ENCODE peak calls at places on chromosomes 3 and 15, in eight cellular contexts. One of them, this sample, is unnamed. For H3K4me1, the result is how much of the 10 kb centered on the place peaks cover.

GRCh38 chr15:95609096-95609495 is 721.4 kb upstream of the NR2F2 start:
- DNase-seq in uterus: no peak
- DNase-seq in CD8-positive, alpha-beta memory T cell: no peak
- DNase-seq in neural progenitor cell: no peak
- DNase-seq in pancreas: no peak
- DNase-seq in IMR-90: peak
- DNase-seq in ovary: no peak
- DNase-seq in right atrium auricular region: no peak
- DNase-seq in this sample: no peak

GRCh38 chr15:25784876-25785642 is 78.1 kb downstream of the ATP10A start:
- DNase-seq in right atrium auricular region: peak
- DNase-seq in CD8-positive, alpha-beta memory T cell: no peak
- DNase-seq in ovary: no peak
- DNase-seq in uterus: no peak
- DNase-seq in pancreas: no peak
- DNase-seq in IMR-90: peak
- DNase-seq in neural progenitor cell: no peak
- DNase-seq in this sample: no peak

GRCh38 chr3:184085389-184085852 is 11.4 kb upstream of the HTR3E start:
- DNase-seq in uterus: no peak
- DNase-seq in right atrium auricular region: no peak
- DNase-seq in neural progenitor cell: no peak
- DNase-seq in ovary: no peak
- DNase-seq in CD8-positive, alpha-beta memory T cell: no peak
- DNase-seq in pancreas: no peak
- DNase-seq in IMR-90: peak
- DNase-seq in this sample: no peak

GRCh38 chr3:112640333-112640863 is 545 bp downstream of the CCDC80 start:
- DNase-seq in right atrium auricular region: peak
- DNase-seq in pancreas: no peak
- DNase-seq in uterus: peak
- DNase-seq in IMR-90: peak
- DNase-seq in neural progenitor cell: peak
- DNase-seq in CD8-positive, alpha-beta memory T cell: no peak
- DNase-seq in ovary: peak
- DNase-seq in this sample: no peak

GRCh38 chr3:13110678-13111116 is 37.5 kb upstream of the IQSEC1 start:
- DNase-seq in neural progenitor cell: peak
- DNase-seq in right atrium auricular region: no peak
- DNase-seq in uterus: no peak
- DNase-seq in CD8-positive, alpha-beta memory T cell: no peak
- DNase-seq in ovary: no peak
- DNase-seq in IMR-90: no peak
- DNase-seq in pancreas: no peak
- DNase-seq in this sample: no peak

GRCh38 chr15:82275410-82275809 is 12.8 kb downstream of the SAXO2 start:
- DNase-seq in neural progenitor cell: no peak
- DNase-seq in CD8-positive, alpha-beta memory T cell: no peak
- DNase-seq in uterus: no peak
- DNase-seq in IMR-90: no peak
- DNase-seq in ovary: no peak
- DNase-seq in right atrium auricular region: no peak
- DNase-seq in pancreas: no peak
- DNase-seq in this sample: no peak

GRCh38 chr3:55654123-55654787 is 167.1 kb upstream of the WNT5A start:
- DNase-seq in uterus: no peak
- DNase-seq in CD8-positive, alpha-beta memory T cell: no peak
- DNase-seq in IMR-90: no peak
- DNase-seq in pancreas: no peak
- DNase-seq in right atrium auricular region: no peak
- DNase-seq in ovary: no peak
- DNase-seq in neural progenitor cell: no peak
- DNase-seq in this sample: no peak

GRCh38 chr15:65044724-65045481 is at the start of gene SLC51B:
- DNase-seq in right atrium auricular region: no peak
- DNase-seq in uterus: no peak
- DNase-seq in ovary: no peak
- DNase-seq in pancreas: no peak
- DNase-seq in IMR-90: no peak
- DNase-seq in neural progenitor cell: no peak
- DNase-seq in CD8-positive, alpha-beta memory T cell: no peak
- DNase-seq in this sample: no peak

GRCh38 chr3:51668756-51669155 is 2.3 kb upstream of the TEX264 start:
- DNase-seq in ovary: peak
- DNase-seq in IMR-90: peak
- DNase-seq in CD8-positive, alpha-beta memory T cell: no peak
- DNase-seq in pancreas: no peak
- DNase-seq in uterus: no peak
- DNase-seq in right atrium auricular region: no peak
- DNase-seq in neural progenitor cell: no peak
- DNase-seq in this sample: no peak

GRCh38 chr3:23886311-23886710 is 30.5 kb downstream of the NKIRAS1 start:
- DNase-seq in uterus: no peak
- DNase-seq in right atrium auricular region: no peak
- DNase-seq in ovary: no peak
- DNase-seq in CD8-positive, alpha-beta memory T cell: no peak
- DNase-seq in pancreas: no peak
- DNase-seq in IMR-90: no peak
- DNase-seq in neural progenitor cell: no peak
- DNase-seq in this sample: no peak

GRCh38 chr3:58452176-58452575 is 18.5 kb upstream of the PDHB start:
- DNase-seq in ovary: no peak
- DNase-seq in right atrium auricular region: no peak
- DNase-seq in uterus: no peak
- DNase-seq in neural progenitor cell: peak
- DNase-seq in CD8-positive, alpha-beta memory T cell: no peak
- DNase-seq in IMR-90: no peak
- DNase-seq in pancreas: no peak
- DNase-seq in this sample: no peak

GRCh38 chr15:94004697-94005096 is 226.7 kb upstream of the MCTP2 start:
- DNase-seq in IMR-90: no peak
- DNase-seq in uterus: peak
- DNase-seq in CD8-positive, alpha-beta memory T cell: no peak
- DNase-seq in ovary: peak
- DNase-seq in neural progenitor cell: no peak
- DNase-seq in right atrium auricular region: peak
- DNase-seq in pancreas: no peak
- DNase-seq in this sample: no peak

GRCh38 chr15:40847225-40847961 is 3.5 kb downstream of the SPINT1 start:
- DNase-seq in pancreas: peak
- DNase-seq in uterus: no peak
- DNase-seq in right atrium auricular region: no peak
- DNase-seq in CD8-positive, alpha-beta memory T cell: no peak
- DNase-seq in IMR-90: peak
- DNase-seq in neural progenitor cell: peak
- DNase-seq in ovary: no peak
- DNase-seq in this sample: peak

GRCh38 chr3:176286456-176287115 is 910.7 kb downstream of the TBL1XR1 start:
- DNase-seq in ovary: no peak
- DNase-seq in neural progenitor cell: no peak
- DNase-seq in uterus: no peak
- DNase-seq in CD8-positive, alpha-beta memory T cell: no peak
- DNase-seq in right atrium auricular region: no peak
- DNase-seq in pancreas: no peak
- DNase-seq in IMR-90: peak
- DNase-seq in this sample: no peak

DNA sequence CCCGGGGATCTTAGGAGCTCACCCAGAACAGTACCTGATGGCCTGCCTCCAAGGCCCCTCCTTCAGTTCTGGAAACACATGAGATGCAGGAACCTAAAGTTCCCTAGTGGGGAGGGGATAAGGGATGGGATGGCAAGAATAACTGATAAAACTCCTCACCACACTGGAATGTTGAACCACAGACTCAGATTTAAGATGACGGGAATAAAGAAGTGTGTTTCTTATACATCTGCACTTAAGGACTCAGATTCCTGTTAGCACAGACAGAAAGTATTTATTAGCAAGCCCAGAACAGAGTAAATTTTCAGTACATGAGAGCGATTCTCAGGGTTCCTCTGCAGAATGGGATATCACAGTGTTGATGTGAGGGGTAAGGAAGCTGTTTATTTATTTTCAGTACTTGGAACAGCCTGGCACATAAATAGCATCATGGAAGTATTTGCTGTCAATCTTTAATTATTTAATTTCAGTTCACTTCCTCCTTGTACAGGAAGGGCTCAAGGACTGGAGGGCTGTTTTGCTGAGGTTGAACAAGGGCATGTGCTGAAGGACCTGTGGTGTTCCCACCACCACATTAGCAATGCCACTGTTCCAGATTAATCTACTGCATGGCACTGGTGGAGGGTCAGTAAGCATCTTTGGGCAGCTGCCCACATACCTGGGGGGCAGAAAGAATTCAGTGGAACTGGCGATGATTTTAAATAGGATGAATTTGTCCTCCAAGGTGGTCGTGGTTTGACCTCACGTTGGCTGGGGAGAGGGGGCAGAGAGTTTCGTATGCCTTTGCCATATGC is 245.0 kb downstream of the TLE3 start:
- DNase-seq in uterus: no peak
- DNase-seq in CD8-positive, alpha-beta memory T cell: no peak
- DNase-seq in ovary: no peak
- DNase-seq in IMR-90: peak
- DNase-seq in neural progenitor cell: no peak
- DNase-seq in pancreas: no peak
- DNase-seq in right atrium auricular region: no peak
- DNase-seq in this sample: no peak
- H3K27ac ChIP-seq in uterus: no peak
- H3K27ac ChIP-seq in CD8-positive, alpha-beta memory T cell: no peak
- H3K27ac ChIP-seq in ovary: no peak
- H3K27ac ChIP-seq in IMR-90: peak
- H3K27ac ChIP-seq in neural progenitor cell: no peak
- H3K27ac ChIP-seq in pancreas: no peak
- H3K27ac ChIP-seq in right atrium auricular region: no peak
- H3K27ac ChIP-seq in this sample: no peak

DNA sequence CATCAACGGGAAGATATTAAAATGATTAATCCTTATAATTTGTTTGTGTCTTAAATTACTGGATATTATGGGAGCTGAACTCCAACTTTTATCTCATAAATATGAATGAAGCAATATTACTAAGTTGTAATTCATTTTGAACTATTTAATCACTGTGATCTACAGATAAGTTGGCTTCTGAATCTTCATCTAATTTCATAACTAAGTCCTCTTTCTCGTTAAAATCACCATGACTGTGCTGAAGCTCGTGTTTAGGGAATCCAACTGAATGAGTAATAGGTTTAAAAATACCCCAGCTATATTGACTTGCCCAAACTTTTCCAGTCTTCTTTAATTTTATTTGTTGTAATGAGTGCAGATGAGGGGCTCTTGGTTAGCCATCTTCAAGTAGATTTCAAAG is 14.1 kb downstream of the MDFIC2 start:
- DNase-seq in CD8-positive, alpha-beta memory T cell: no peak
- DNase-seq in right atrium auricular region: no peak
- DNase-seq in IMR-90: peak
- DNase-seq in pancreas: no peak
- DNase-seq in ovary: no peak
- DNase-seq in neural progenitor cell: no peak
- DNase-seq in uterus: no peak
- DNase-seq in this sample: no peak
- H3K4me1 ChIP-seq in CD8-positive, alpha-beta memory T cell: under half
- H3K4me1 ChIP-seq in right atrium auricular region: under half
- H3K4me1 ChIP-seq in IMR-90: under half
- H3K4me1 ChIP-seq in pancreas: under half
- H3K4me1 ChIP-seq in ovary: under half
- H3K4me1 ChIP-seq in neural progenitor cell: under half
- H3K4me1 ChIP-seq in uterus: under half
- H3K4me1 ChIP-seq in this sample: under half

GRCh38 chr15:47415539-47415971 is 301.8 kb upstream of the SEMA6D start:
- DNase-seq in uterus: no peak
- DNase-seq in IMR-90: peak
- DNase-seq in pancreas: no peak
- DNase-seq in neural progenitor cell: no peak
- DNase-seq in ovary: no peak
- DNase-seq in right atrium auricular region: no peak
- DNase-seq in CD8-positive, alpha-beta memory T cell: no peak
- DNase-seq in this sample: no peak
- H3K27ac ChIP-seq in uterus: no peak
- H3K27ac ChIP-seq in IMR-90: peak
- H3K27ac ChIP-seq in pancreas: no peak
- H3K27ac ChIP-seq in neural progenitor cell: no peak
- H3K27ac ChIP-seq in ovary: no peak
- H3K27ac ChIP-seq in right atrium auricular region: no peak
- H3K27ac ChIP-seq in CD8-positive, alpha-beta memory T cell: no peak
- H3K27ac ChIP-seq in this sample: no peak

DNA sequence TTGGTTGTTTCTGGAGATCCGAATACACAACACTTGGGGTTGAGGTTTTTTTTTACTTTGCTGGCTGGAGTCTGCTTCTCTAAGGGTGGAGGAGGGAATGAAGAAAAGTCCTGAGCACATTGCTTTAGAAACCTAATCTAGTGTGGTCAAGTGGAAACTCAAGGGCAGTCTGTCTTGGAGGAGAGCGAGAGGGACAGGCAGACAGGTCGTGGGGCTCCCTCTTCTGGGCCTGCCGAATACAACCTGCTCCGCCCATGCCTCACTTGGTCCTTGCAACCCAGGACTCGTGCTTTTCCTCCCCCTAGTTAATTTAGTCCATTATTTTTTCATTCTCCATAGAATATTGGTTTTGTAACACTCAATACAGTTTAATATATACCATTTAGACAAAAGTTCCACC is 176.7 kb upstream of the LYSMD4 start:
- DNase-seq in neural progenitor cell: peak
- DNase-seq in ovary: no peak
- DNase-seq in CD8-positive, alpha-beta memory T cell: no peak
- DNase-seq in uterus: no peak
- DNase-seq in IMR-90: no peak
- DNase-seq in pancreas: no peak
- DNase-seq in right atrium auricular region: no peak
- DNase-seq in this sample: no peak
- H3K4me1 ChIP-seq in neural progenitor cell: under half
- H3K4me1 ChIP-seq in ovary: under half
- H3K4me1 ChIP-seq in CD8-positive, alpha-beta memory T cell: under half
- H3K4me1 ChIP-seq in uterus: under half
- H3K4me1 ChIP-seq in IMR-90: under half
- H3K4me1 ChIP-seq in pancreas: under half
- H3K4me1 ChIP-seq in right atrium auricular region: under half
- H3K4me1 ChIP-seq in this sample: under half

This sample was measured in breast epithelium.